ENCODE peak calls at places on chromosome 6, in six cellular contexts. V is K562; A is effector CD4-positive, alpha-beta T cell; J is left cardiac atrium; C is stromal cell of bone marrow; I is HEK293T. P is an unnamed sample.
A peak's percentile ranks its signal among the peaks of the same experiment; 100 is the strongest.

GRCh38 chr6:33860706-33861474 is 57.1 kb upstream of the MLN start:
- DNase-seq in A (no peak), J (no peak), V (no peak), I (no peak), C (peak; percentile 70), P (no peak)

GRCh38 chr6:62367601-62368000 is 81.6 kb upstream of the KHDRBS2 start:
- DNase-seq in I (no peak), C (no peak), V (no peak), J (no peak), A (no peak), P (no peak)

GRCh38 chr6:137739544-137739943 is 127.5 kb upstream of the TNFAIP3 start:
- DNase-seq in V (no peak), J (no peak), C (no peak), A (no peak), I (no peak), P (no peak)

GRCh38 chr6:33727932-33728331 is 16.4 kb upstream of the UQCC2 start:
- DNase-seq in C (no peak), A (no peak), I (no peak), V (no peak), J (no peak), P (no peak)

GRCh38 chr6:158411998-158412397 is 99.7 kb downstream of the TULP4 start:
- DNase-seq in I (no peak), C (no peak), J (no peak), V (no peak), A (no peak), P (no peak)

GRCh38 chr6:17831135-17831534 is 124.4 kb upstream of the NUP153 start:
- DNase-seq in V (no peak), I (no peak), J (no peak), C (peak; percentile 78), A (no peak), P (no peak)

GRCh38 chr6:26240157-26240980 is 124.6 kb upstream of the BTN3A2 start:
- DNase-seq in A (peak; percentile 43), C (peak; percentile 38), I (no peak), V (no peak), J (peak; percentile 63), P (no peak)

GRCh38 chr6:31460361-31461025 is 37.5 kb upstream of the MICB start:
- DNase-seq in V (no peak), A (no peak), I (no peak), J (no peak), C (no peak), P (no peak)

GRCh38 chr6:79234150-79235022 is at the start of gene HMGN3:
- DNase-seq in C (peak; percentile 90), J (peak; percentile 98), I (peak; percentile 90), A (peak; percentile 85), V (peak; percentile 89), P (peak; percentile 84)

GRCh38 chr6:85037221-85037620 is 272.8 kb upstream of the TBX18 start:
- DNase-seq in V (no peak), J (no peak), I (no peak), A (no peak), C (no peak), P (no peak)

GRCh38 chr6:17863971-17864754 is 123.3 kb downstream of the KIF13A start:
- DNase-seq in C (no peak), I (no peak), V (no peak), J (peak; percentile 49), A (no peak), P (no peak)

GRCh38 chr6:126054258-126054702 is 67.9 kb downstream of the TRMT11 start:
- DNase-seq in C (no peak), I (no peak), A (no peak), V (peak; percentile 40), J (no peak), P (no peak)

GRCh38 chr6:161631676-161632194 is 357.9 kb upstream of the AGPAT4 start:
- DNase-seq in V (no peak), A (no peak), I (no peak), C (peak; percentile 82), J (no peak), P (no peak)

GRCh38 chr6:95596021-95596420 is 18.7 kb downstream of the MANEA start:
- DNase-seq in V (no peak), J (no peak), A (no peak), I (no peak), C (no peak), P (no peak)